ENCODE peak calls at places on chromosomes 13 and 19, in seven cellular contexts. One of them, this sample, is unnamed. For H3K4me1, the result is how much of the 10 kb centered on the place peaks cover.

GRCh38 chr19:3294080-3294850 is 69.8 kb downstream of the CELF5 start:
- DNase-seq in right lobe of liver: no peak
- DNase-seq in cardiac muscle cell: no peak
- DNase-seq in esophagus muscularis mucosa: no peak
- DNase-seq in PC-3: no peak
- DNase-seq in tibial nerve: no peak
- DNase-seq in fibroblast of lung: no peak
- DNase-seq in this sample: no peak

GRCh38 chr13:74573654-74574053 is 439.4 kb upstream of the KLF12 start:
- DNase-seq in PC-3: no peak
- DNase-seq in tibial nerve: no peak
- DNase-seq in right lobe of liver: no peak
- DNase-seq in cardiac muscle cell: peak
- DNase-seq in fibroblast of lung: no peak
- DNase-seq in esophagus muscularis mucosa: no peak
- DNase-seq in this sample: no peak

GRCh38 chr13:97564929-97565328 is 131.0 kb downstream of the RAP2A start:
- DNase-seq in PC-3: no peak
- DNase-seq in fibroblast of lung: no peak
- DNase-seq in cardiac muscle cell: no peak
- DNase-seq in esophagus muscularis mucosa: no peak
- DNase-seq in tibial nerve: no peak
- DNase-seq in right lobe of liver: no peak
- DNase-seq in this sample: no peak

GRCh38 chr13:77919351-77920294 is 992 bp upstream of the EDNRB start:
- DNase-seq in cardiac muscle cell: peak
- DNase-seq in fibroblast of lung: peak
- DNase-seq in esophagus muscularis mucosa: no peak
- DNase-seq in right lobe of liver: peak
- DNase-seq in tibial nerve: peak
- DNase-seq in PC-3: no peak
- DNase-seq in this sample: no peak

GRCh38 chr19:18478545-18479311 is 40.8 kb upstream of the ISYNA1 start:
- DNase-seq in cardiac muscle cell: no peak
- DNase-seq in PC-3: peak
- DNase-seq in right lobe of liver: peak
- DNase-seq in esophagus muscularis mucosa: peak
- DNase-seq in tibial nerve: peak
- DNase-seq in fibroblast of lung: peak
- DNase-seq in this sample: peak

GRCh38 chr19:18948075-18948975 is 7.3 kb upstream of the HOMER3 start:
- DNase-seq in tibial nerve: no peak
- DNase-seq in esophagus muscularis mucosa: no peak
- DNase-seq in right lobe of liver: no peak
- DNase-seq in fibroblast of lung: no peak
- DNase-seq in cardiac muscle cell: no peak
- DNase-seq in PC-3: peak
- DNase-seq in this sample: no peak

GRCh38 chr19:51784922-51785690 is 9.9 kb upstream of the FPR3 start:
- DNase-seq in fibroblast of lung: peak
- DNase-seq in tibial nerve: no peak
- DNase-seq in esophagus muscularis mucosa: peak
- DNase-seq in right lobe of liver: no peak
- DNase-seq in cardiac muscle cell: no peak
- DNase-seq in PC-3: peak
- DNase-seq in this sample: no peak

GRCh38 chr19:2333027-2333806 is 4.7 kb downstream of the SPPL2B start:
- DNase-seq in cardiac muscle cell: no peak
- DNase-seq in PC-3: no peak
- DNase-seq in esophagus muscularis mucosa: no peak
- DNase-seq in right lobe of liver: no peak
- DNase-seq in tibial nerve: no peak
- DNase-seq in fibroblast of lung: no peak
- DNase-seq in this sample: no peak

GRCh38 chr13:45630791-45631190 is 15.3 kb upstream of the ERICH6B start:
- DNase-seq in tibial nerve: no peak
- DNase-seq in cardiac muscle cell: no peak
- DNase-seq in fibroblast of lung: no peak
- DNase-seq in right lobe of liver: no peak
- DNase-seq in PC-3: peak
- DNase-seq in esophagus muscularis mucosa: no peak
- DNase-seq in this sample: no peak

GRCh38 chr13:33349314-33349995 is 63.9 kb upstream of the STARD13 start:
- DNase-seq in esophagus muscularis mucosa: no peak
- DNase-seq in PC-3: peak
- DNase-seq in tibial nerve: no peak
- DNase-seq in fibroblast of lung: no peak
- DNase-seq in right lobe of liver: no peak
- DNase-seq in cardiac muscle cell: no peak
- DNase-seq in this sample: no peak

GRCh38 chr13:71968025-71968424 is 101.0 kb upstream of the DACH1 start:
- DNase-seq in tibial nerve: no peak
- DNase-seq in esophagus muscularis mucosa: no peak
- DNase-seq in right lobe of liver: no peak
- DNase-seq in fibroblast of lung: no peak
- DNase-seq in PC-3: no peak
- DNase-seq in cardiac muscle cell: no peak
- DNase-seq in this sample: no peak

GRCh38 chr13:96075953-96076543 is 13.9 kb upstream of the HS6ST3 start:
- DNase-seq in PC-3: peak
- DNase-seq in esophagus muscularis mucosa: no peak
- DNase-seq in fibroblast of lung: peak
- DNase-seq in right lobe of liver: no peak
- DNase-seq in cardiac muscle cell: peak
- DNase-seq in tibial nerve: no peak
- DNase-seq in this sample: no peak

GRCh38 chr13:40776681-40777165 is 5.7 kb upstream of the MRPS31 start:
- DNase-seq in tibial nerve: no peak
- DNase-seq in PC-3: peak
- DNase-seq in fibroblast of lung: peak
- DNase-seq in esophagus muscularis mucosa: no peak
- DNase-seq in right lobe of liver: no peak
- DNase-seq in cardiac muscle cell: no peak
- DNase-seq in this sample: peak

GRCh38 chr13:21212138-21212775 is 35.8 kb downstream of the MRPL57 start:
- DNase-seq in fibroblast of lung: no peak
- DNase-seq in tibial nerve: no peak
- DNase-seq in PC-3: no peak
- DNase-seq in right lobe of liver: no peak
- DNase-seq in esophagus muscularis mucosa: no peak
- DNase-seq in cardiac muscle cell: no peak
- DNase-seq in this sample: no peak

GRCh38 chr19:40604647-40605200 is 3.6 kb downstream of the LTBP4 start:
- DNase-seq in right lobe of liver: no peak
- DNase-seq in esophagus muscularis mucosa: no peak
- DNase-seq in cardiac muscle cell: no peak
- DNase-seq in fibroblast of lung: no peak
- DNase-seq in tibial nerve: no peak
- DNase-seq in PC-3: peak
- DNase-seq in this sample: no peak

GRCh38 chr19:32165750-32166149 is 179.7 kb upstream of the ZNF507 start:
- DNase-seq in fibroblast of lung: no peak
- DNase-seq in cardiac muscle cell: no peak
- DNase-seq in tibial nerve: no peak
- DNase-seq in esophagus muscularis mucosa: peak
- DNase-seq in PC-3: no peak
- DNase-seq in right lobe of liver: no peak
- DNase-seq in this sample: no peak

GRCh38 chr13:43307921-43308433 is 284.6 kb downstream of the DNAJC15 start:
- DNase-seq in right lobe of liver: peak
- DNase-seq in esophagus muscularis mucosa: no peak
- DNase-seq in cardiac muscle cell: peak
- DNase-seq in tibial nerve: peak
- DNase-seq in fibroblast of lung: peak
- DNase-seq in PC-3: peak
- DNase-seq in this sample: no peak

GRCh38 chr19:45171211-45171623 is 6.8 kb downstream of the TRAPPC6A start:
- DNase-seq in fibroblast of lung: no peak
- DNase-seq in right lobe of liver: no peak
- DNase-seq in cardiac muscle cell: no peak
- DNase-seq in tibial nerve: no peak
- DNase-seq in esophagus muscularis mucosa: no peak
- DNase-seq in PC-3: no peak
- DNase-seq in this sample: peak

GRCh38 chr19:31350693-31351211 is 1.5 kb upstream of the TSHZ3 start:
- DNase-seq in fibroblast of lung: peak
- DNase-seq in right lobe of liver: peak
- DNase-seq in esophagus muscularis mucosa: no peak
- DNase-seq in cardiac muscle cell: peak
- DNase-seq in PC-3: peak
- DNase-seq in tibial nerve: no peak
- DNase-seq in this sample: no peak

GRCh38 chr13:80371840-80372509 is 31.0 kb upstream of the SPRY2 start:
- DNase-seq in fibroblast of lung: no peak
- DNase-seq in cardiac muscle cell: no peak
- DNase-seq in PC-3: no peak
- DNase-seq in esophagus muscularis mucosa: no peak
- DNase-seq in tibial nerve: no peak
- DNase-seq in right lobe of liver: no peak
- DNase-seq in this sample: no peak

GRCh38 chr19:7428651-7429113 is 60.2 kb downstream of the PEX11G start:
- DNase-seq in PC-3: no peak
- DNase-seq in right lobe of liver: no peak
- DNase-seq in tibial nerve: no peak
- DNase-seq in cardiac muscle cell: no peak
- DNase-seq in fibroblast of lung: no peak
- DNase-seq in esophagus muscularis mucosa: no peak
- DNase-seq in this sample: no peak
- H3K4me1 ChIP-seq in PC-3: under half
- H3K4me1 ChIP-seq in right lobe of liver: under half
- H3K4me1 ChIP-seq in tibial nerve: under half
- H3K4me1 ChIP-seq in cardiac muscle cell: under half
- H3K4me1 ChIP-seq in fibroblast of lung: under half
- H3K4me1 ChIP-seq in esophagus muscularis mucosa: under half
- H3K4me1 ChIP-seq in this sample: under half

GRCh38 chr13:64538711-64539110 is 2691.4 kb downstream of the PCDH9 start:
- DNase-seq in right lobe of liver: no peak
- DNase-seq in PC-3: peak
- DNase-seq in cardiac muscle cell: no peak
- DNase-seq in fibroblast of lung: no peak
- DNase-seq in esophagus muscularis mucosa: no peak
- DNase-seq in tibial nerve: no peak
- DNase-seq in this sample: no peak
- H3K27ac ChIP-seq in right lobe of liver: no peak
- H3K27ac ChIP-seq in PC-3: no peak
- H3K27ac ChIP-seq in cardiac muscle cell: no peak
- H3K27ac ChIP-seq in fibroblast of lung: no peak
- H3K27ac ChIP-seq in esophagus muscularis mucosa: no peak
- H3K27ac ChIP-seq in tibial nerve: no peak
- H3K27ac ChIP-seq in this sample: no peak

GRCh38 chr13:25380741-25381324 is 9.1 kb downstream of the ATP8A2 start:
- DNase-seq in PC-3: no peak
- DNase-seq in right lobe of liver: no peak
- DNase-seq in cardiac muscle cell: no peak
- DNase-seq in tibial nerve: no peak
- DNase-seq in fibroblast of lung: no peak
- DNase-seq in esophagus muscularis mucosa: no peak
- DNase-seq in this sample: no peak

GRCh38 chr13:25378528-25378927 is 6.8 kb downstream of the ATP8A2 start:
- DNase-seq in cardiac muscle cell: no peak
- DNase-seq in esophagus muscularis mucosa: no peak
- DNase-seq in right lobe of liver: no peak
- DNase-seq in tibial nerve: no peak
- DNase-seq in PC-3: no peak
- DNase-seq in fibroblast of lung: no peak
- DNase-seq in this sample: no peak

GRCh38 chr13:25375727-25376358 is 4.1 kb downstream of the ATP8A2 start:
- DNase-seq in PC-3: peak
- DNase-seq in right lobe of liver: no peak
- DNase-seq in cardiac muscle cell: peak
- DNase-seq in tibial nerve: no peak
- DNase-seq in esophagus muscularis mucosa: no peak
- DNase-seq in fibroblast of lung: peak
- DNase-seq in this sample: no peak

GRCh38 chr13:25380082-25380481 is 8.3 kb downstream of the ATP8A2 start:
- DNase-seq in PC-3: no peak
- DNase-seq in cardiac muscle cell: no peak
- DNase-seq in esophagus muscularis mucosa: no peak
- DNase-seq in tibial nerve: no peak
- DNase-seq in fibroblast of lung: no peak
- DNase-seq in right lobe of liver: no peak
- DNase-seq in this sample: no peak

GRCh38 chr13:25377244-25377962 is 5.6 kb downstream of the ATP8A2 start:
- DNase-seq in esophagus muscularis mucosa: no peak
- DNase-seq in fibroblast of lung: no peak
- DNase-seq in PC-3: no peak
- DNase-seq in right lobe of liver: no peak
- DNase-seq in cardiac muscle cell: peak
- DNase-seq in tibial nerve: no peak
- DNase-seq in this sample: no peak
- H3K4me1 ChIP-seq in esophagus muscularis mucosa: under half
- H3K4me1 ChIP-seq in fibroblast of lung: under half
- H3K4me1 ChIP-seq in PC-3: under half
- H3K4me1 ChIP-seq in right lobe of liver: under half
- H3K4me1 ChIP-seq in cardiac muscle cell: under half
- H3K4me1 ChIP-seq in tibial nerve: under half
- H3K4me1 ChIP-seq in this sample: under half

DNA sequence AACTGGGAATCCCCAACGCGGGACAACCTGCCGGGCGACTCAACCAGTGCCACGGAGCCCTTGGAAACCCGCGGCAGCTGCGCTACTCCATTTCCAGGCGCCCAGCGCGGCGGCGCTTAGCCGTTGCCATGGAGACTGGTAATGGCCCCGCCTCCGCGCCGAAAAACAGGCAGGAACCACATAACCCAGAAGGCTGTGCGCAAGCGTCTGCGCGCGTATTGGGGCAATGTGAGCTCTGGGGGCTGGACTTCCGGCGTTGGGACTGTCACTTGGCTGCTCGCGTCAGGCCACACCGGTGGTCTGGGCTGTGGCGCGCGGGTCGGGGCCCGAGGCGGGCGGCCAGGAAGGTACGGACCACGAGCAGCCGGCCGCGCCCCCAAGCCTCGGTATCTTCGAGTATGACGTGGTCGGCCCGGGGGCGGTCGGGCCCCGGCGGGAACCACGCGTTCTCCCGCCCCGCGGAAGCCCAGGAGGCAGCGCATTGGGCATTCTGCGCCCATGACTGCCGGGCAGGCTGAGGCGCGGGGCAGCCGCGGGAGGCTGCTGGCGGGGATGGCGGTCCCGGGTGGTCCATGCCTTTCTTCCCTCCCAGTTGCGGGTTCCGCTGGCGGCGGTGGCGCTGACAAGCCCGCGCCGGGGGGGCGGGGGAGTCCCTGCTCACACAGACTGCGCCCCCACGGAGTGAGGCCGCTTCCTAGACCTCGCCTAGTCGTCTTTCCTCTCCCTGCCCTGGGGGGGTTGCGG is at the start of gene ZNF324B:
- DNase-seq in PC-3: peak
- DNase-seq in esophagus muscularis mucosa: peak
- DNase-seq in cardiac muscle cell: peak
- DNase-seq in tibial nerve: peak
- DNase-seq in fibroblast of lung: peak
- DNase-seq in right lobe of liver: peak
- DNase-seq in this sample: peak
- H3K27ac ChIP-seq in PC-3: no peak
- H3K27ac ChIP-seq in esophagus muscularis mucosa: peak
- H3K27ac ChIP-seq in cardiac muscle cell: no peak
- H3K27ac ChIP-seq in tibial nerve: peak
- H3K27ac ChIP-seq in fibroblast of lung: peak
- H3K27ac ChIP-seq in right lobe of liver: peak
- H3K27ac ChIP-seq in this sample: peak

This sample was measured in effector memory CD4-positive, alpha-beta T cell.